ENCODE peak calls at places on chromosomes 5 and 9, in five cellular contexts. Q is T-helper 2 cell; J is stimulated activated CD8-positive, alpha-beta memory T cell treated with anti-CD3 and anti-CD28 coated beads, Interleukin-2, amount 100 ng/mL, for 48 hours; E is upper lobe of right lung; P is cardiac fibroblast. A is an unnamed sample.

GRCh38 chr5:142944140-142944539 is 174.0 kb downstream of the ARHGAP26 start:
- DNase-seq in Q (no peak), P (no peak), E (no peak), J (no peak), A (no peak)

GRCh38 chr9:134234001-134234660 is 69.8 kb upstream of the RNU6ATAC start:
- DNase-seq in P (no peak), E (no peak), J (no peak), Q (no peak), A (no peak)

GRCh38 chr5:132100672-132101261 is 27.2 kb downstream of the CSF2 start:
- DNase-seq in J (no peak), Q (peak), E (no peak), P (no peak), A (no peak)

GRCh38 chr9:4297151-4297794 is 2.6 kb downstream of the GLIS3 start:
- DNase-seq in E (peak), J (no peak), Q (peak), P (peak), A (peak)

GRCh38 chr5:99763021-99763814 is 772.0 kb upstream of the FAM174A start:
- DNase-seq in Q (no peak), P (no peak), J (no peak), E (no peak), A (no peak)

GRCh38 chr5:146042628-146043279 is 62.6 kb downstream of the PLAC8L1 start:
- DNase-seq in Q (no peak), E (no peak), J (no peak), P (peak), A (no peak)

GRCh38 chr5:126348855-126349635 is 74.2 kb upstream of the GRAMD2B start:
- DNase-seq in P (peak), E (no peak), J (no peak), Q (no peak), A (no peak)

GRCh38 chr9:27499481-27499880 is 24.6 kb upstream of the IFNK start:
- DNase-seq in P (peak), J (no peak), E (no peak), Q (peak), A (peak)

GRCh38 chr5:11596657-11597071 is 307.6 kb downstream of the CTNND2 start:
- DNase-seq in J (no peak), P (no peak), E (no peak), Q (no peak), A (peak)

GRCh38 chr5:167352801-167353200 is 938.6 kb upstream of the WWC1 start:
- DNase-seq in P (no peak), J (no peak), E (no peak), Q (no peak), A (peak)

GRCh38 chr9:72557549-72557948 is 36.1 kb downstream of the TMC1 start:
- DNase-seq in P (peak), Q (peak), E (no peak), J (peak), A (peak)

A was measured in DMS53.